ENCODE peak calls at places on chromosomes 16 and 17, in five cellular contexts. S, D, H, W and N are unnamed samples.

GRCh38 chr16:14548933-14549788 is 80.9 kb downstream of the PARN start:
- DNase-seq in W (no peak), H (peak), D (no peak), S (no peak), N (no peak)

GRCh38 chr17:58365185-58365979 is 13.4 kb upstream of the SUPT4H1 start:
- DNase-seq in D (no peak), H (no peak), W (no peak), S (no peak), N (no peak)

GRCh38 chr16:57976331-57976796 is 5.4 kb upstream of the CNGB1 start:
- DNase-seq in H (no peak), S (peak), D (no peak), W (peak), N (no peak)

GRCh38 chr17:9367186-9367585 is 208.4 kb downstream of the STX8 start:
- DNase-seq in S (no peak), W (no peak), D (no peak), H (no peak), N (no peak)

GRCh38 chr17:48718781-48719641 is 3.3 kb downstream of the PRAC1 start:
- DNase-seq in W (peak), H (no peak), S (no peak), D (peak), N (no peak)

GRCh38 chr17:58269557-58270291 is 11.0 kb downstream of the MPO start:
- DNase-seq in W (no peak), D (no peak), S (no peak), H (no peak), N (no peak)

GRCh38 chr17:70394430-70394829 is 225.1 kb downstream of the KCNJ2 start:
- DNase-seq in H (no peak), W (no peak), D (no peak), S (no peak), N (no peak)

GRCh38 chr16:24717411-24717810 is 12.0 kb upstream of the TNRC6A start:
- DNase-seq in D (no peak), S (peak), W (no peak), H (no peak), N (no peak)

GRCh38 chr17:50101346-50102163 is 6.4 kb downstream of the PDK2 start:
- DNase-seq in D (no peak), H (no peak), W (no peak), S (peak), N (no peak)

GRCh38 chr17:7356072-7356549 is 1.2 kb downstream of the TMEM95 start:
- DNase-seq in S (peak), H (peak), D (peak), W (peak), N (peak)

GRCh38 chr17:78132086-78132676 is 1.6 kb downstream of the TMC8 start:
- DNase-seq in W (peak), H (no peak), D (peak), S (no peak), N (no peak)
- TF ChIP-seq CTCF in W (no peak), H (no peak), D (no peak), S (no peak), N (no peak)

GRCh38 chr16:27368358-27368722 is 33.6 kb upstream of the IL21R start:
- DNase-seq in D (no peak), H (no peak), S (no peak), W (no peak), N (no peak)
- TF ChIP-seq CTCF in D (no peak), H (no peak), S (no peak), W (no peak), N (no peak)

DNA sequence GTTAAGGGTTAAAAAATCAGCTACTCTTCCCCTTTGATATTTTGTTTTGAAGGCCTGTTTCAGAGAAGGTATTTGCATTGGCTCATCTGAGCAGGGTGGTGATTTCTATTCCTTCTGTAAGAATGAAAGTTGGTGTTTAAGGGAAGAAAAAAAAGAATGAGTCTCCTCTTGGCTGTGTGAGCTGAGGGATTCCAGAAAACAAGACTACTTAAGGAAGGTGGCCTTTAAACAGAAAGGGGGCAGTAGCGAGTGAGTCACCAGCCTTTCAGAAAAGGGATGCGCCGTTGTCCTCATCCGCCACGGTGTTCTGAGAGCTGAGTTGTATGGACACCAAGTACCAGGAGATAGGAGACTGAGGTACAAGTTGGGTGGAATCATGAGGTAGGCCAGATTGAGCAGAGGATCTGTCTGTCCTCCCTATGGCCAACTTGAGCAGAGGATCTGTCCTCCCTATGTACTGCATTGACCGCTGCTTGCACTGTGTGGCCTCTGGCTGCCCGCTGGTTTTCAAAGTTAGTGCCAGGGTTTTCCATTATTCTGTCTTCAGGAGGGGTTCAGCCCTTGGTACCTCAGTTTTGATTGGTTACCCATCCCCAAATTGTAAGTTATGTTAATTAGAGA is 8.2 kb downstream of the PRKCA start:
- DNase-seq in H (no peak), W (no peak), S (no peak), D (no peak), N (no peak)
- TF ChIP-seq CTCF in H (peak), W (no peak), S (no peak), D (no peak), N (no peak)

DNA sequence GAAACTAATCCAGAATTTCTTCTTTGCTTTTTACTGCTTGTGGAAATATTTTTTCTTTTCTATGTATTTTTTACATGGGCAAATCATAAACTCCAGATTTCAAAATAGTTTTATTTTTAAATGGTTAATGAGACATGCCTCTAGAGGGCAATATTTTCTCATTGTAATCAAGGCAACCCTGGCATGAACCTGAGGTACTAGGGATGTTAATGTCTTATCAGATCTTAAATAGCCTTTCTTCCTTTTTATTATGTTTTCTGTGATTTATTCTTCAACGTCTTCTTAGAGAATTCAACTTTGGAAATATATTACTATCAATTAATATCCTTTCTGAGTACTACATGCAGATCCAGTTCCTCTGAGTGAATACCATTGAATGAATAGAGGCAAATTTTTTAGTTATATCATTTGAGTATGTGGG is 324.7 kb downstream of the BCAS3 start:
- DNase-seq in W (no peak), D (peak), H (no peak), S (peak), N (no peak)
- TF ChIP-seq CTCF in W (no peak), D (peak), H (no peak), S (peak), N (peak)

GRCh38 chr17:76683011-76683755 is 27.6 kb downstream of the MXRA7 start:
- DNase-seq in H (no peak), D (no peak), S (no peak), W (no peak), N (no peak)
- TF ChIP-seq CTCF in H (peak), D (no peak), S (peak), W (no peak), N (no peak)

DNA sequence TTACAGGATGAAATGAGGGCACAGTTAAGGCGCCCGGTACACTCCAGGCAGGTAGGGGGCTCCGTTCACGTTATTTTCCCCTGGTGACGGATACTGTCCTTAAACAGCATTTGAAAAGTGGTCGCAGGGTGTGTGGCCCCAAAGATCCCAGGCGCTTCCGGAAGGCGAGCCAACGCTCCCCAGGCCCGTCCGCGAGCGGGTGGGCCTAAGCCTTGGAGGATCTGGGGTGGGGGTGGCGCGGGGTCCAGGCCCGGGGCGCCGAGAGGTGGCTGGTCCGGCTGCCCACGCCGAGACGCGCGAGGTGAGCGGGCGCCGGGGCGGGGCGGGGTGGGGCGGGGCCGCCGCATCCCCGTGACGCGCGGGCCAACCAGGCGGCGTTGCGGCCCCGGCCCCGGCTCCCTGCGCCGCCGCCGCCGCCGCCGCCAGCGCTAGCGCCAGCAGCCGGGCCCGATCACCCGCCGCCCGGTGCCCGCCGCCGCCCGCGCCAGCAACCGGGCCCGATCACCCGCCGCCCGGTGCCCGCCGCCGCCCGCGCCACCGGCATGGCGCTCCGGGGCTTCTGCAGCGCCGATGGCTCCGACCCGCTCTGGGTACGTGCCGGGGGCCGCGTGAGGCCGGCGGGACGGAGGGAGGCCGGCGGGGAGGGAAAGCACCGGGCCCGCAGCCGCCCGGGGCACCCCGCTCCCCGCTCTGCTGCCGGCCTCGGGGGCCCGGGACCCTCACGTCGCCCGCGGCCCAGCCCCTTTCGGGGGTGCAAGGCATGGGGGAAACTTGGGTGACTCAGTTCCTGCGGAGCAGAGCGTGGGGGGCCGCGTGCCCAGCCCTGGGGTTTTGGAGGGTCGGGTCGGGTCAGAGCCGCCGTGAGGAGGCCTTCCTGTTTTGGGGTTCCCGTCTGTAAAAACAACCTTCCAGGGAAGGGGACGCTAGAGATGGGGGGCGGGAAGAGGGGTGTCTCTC is at the start of gene ABCC1:
- DNase-seq in W (peak), S (peak), H (no peak), D (peak), N (peak)
- TF ChIP-seq CTCF in W (no peak), S (no peak), H (no peak), D (no peak), N (peak)

GRCh38 chr17:42725143-42725542 is 19.7 kb downstream of the EZH1 start:
- DNase-seq in W (no peak), D (no peak), H (no peak), S (no peak), N (no peak)
- TF ChIP-seq CTCF in W (no peak), D (no peak), H (no peak), S (no peak), N (no peak)

GRCh38 chr17:63433746-63434591 is 12.1 kb downstream of the CYB561 start:
- DNase-seq in S (peak), D (no peak), H (no peak), W (peak), N (no peak)

GRCh38 chr17:63430223-63430622 is 15.9 kb downstream of the CYB561 start:
- DNase-seq in D (no peak), S (no peak), W (no peak), H (no peak), N (no peak)

GRCh38 chr17:63431618-63431938 is 14.5 kb downstream of the CYB561 start:
- DNase-seq in S (no peak), D (no peak), W (no peak), H (no peak), N (no peak)

GRCh38 chr17:63429766-63430165 is 16.3 kb downstream of the CYB561 start:
- DNase-seq in W (no peak), H (no peak), D (no peak), S (no peak), N (no peak)

DNA sequence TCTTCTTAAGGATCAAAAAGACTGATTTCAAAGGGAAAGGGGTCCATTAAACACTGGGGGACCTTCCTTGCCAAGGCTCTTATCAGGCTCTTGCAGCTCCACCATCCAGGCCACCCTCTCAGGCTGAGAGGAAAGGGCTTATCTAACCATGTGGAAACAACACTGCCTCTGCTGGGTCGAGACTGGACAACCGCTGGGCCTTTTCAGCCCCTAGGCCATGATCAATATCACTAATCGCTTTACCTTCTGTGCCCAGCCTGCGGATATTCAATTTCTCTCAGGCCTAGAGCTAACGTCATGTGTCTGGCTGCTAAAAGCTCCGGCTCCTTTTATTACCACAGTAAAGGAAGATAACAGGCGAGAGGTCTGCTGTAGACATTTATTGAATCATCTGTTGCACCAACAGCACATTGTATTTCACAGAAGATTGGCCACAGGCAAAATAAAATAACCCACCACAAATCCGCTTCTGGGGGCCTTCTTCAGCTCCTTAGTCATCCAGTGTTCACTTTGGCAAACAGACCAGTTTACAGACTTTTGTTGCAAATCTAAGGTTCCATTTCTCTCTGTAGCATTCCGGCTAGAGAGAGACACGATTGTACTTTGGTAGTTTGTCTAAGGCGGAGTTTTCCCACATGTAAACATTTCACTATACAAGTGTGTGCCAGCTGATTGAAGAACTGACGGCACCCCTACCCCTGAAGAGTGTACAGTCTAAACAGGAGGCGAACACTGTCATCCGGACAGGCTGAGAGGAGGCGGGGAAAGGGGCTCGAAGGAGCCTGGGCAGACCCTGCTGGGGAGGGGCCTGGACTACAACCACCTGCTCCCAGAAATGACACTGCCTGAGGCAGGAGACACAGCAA is 13.9 kb downstream of the CYB561 start:
- DNase-seq in W (peak), S (peak), H (no peak), D (no peak), N (no peak)
- TF ChIP-seq CTCF in W (no peak), S (no peak), H (no peak), D (no peak), N (no peak)

GRCh38 chr16:83068686-83069085 is 441.9 kb downstream of the CDH13 start:
- DNase-seq in S (peak), H (no peak), D (no peak), W (no peak), N (no peak)
- TF ChIP-seq CTCF in S (peak), H (no peak), D (no peak), W (no peak), N (no peak)

DNA sequence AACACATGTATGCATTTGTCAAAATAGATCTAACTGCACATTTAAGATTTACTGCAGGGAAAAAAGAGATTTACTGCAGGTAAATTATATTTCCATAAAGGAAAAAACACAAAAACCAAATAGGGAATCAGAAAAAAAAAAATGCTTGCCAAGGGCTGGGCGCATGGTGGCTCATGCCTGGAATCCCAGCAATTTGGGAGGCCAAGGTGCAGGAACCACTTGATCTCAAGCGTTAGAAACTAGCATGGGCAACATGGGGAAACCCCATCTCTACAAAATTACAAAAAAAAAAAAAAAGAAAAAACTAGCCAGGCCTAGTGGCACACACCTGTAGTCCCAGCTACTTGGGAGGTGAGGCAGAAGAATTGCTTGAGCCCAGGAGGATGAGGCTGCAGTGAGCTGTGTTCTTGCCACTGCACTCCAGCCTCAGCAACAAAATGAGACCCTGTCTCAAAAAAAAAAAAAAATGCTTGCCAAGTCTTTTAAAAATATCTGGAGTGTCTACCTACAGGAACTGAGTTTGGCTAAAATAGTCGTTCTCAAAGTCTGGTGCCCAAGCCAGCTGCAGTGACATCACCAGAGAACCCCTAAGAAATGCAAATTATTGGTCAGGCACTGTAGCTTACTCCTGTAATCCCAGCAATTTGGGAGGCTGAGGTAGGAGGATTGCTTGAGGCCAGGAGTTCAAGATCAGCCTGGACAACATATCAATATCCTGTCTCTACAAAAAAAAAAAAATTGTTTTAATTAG is 17.5 kb downstream of the TRIM25 start:
- DNase-seq in H (no peak), D (no peak), S (no peak), W (no peak), N (no peak)
- TF ChIP-seq CTCF in H (no peak), D (no peak), S (no peak), W (no peak), N (no peak)